ENCODE peak calls at places on chromosome 6, in six cellular contexts. M, G, P, X, O and I are unnamed samples.
A peak's percentile ranks its signal among the peaks of the same experiment; 100 is the strongest.

GRCh38 chr6:93272201-93272600 is 147.2 kb downstream of the EPHA7 start:
- DNase-seq in M (no peak), G (no peak), P (no peak), X (no peak), O (no peak), I (no peak)

GRCh38 chr6:3748208-3748701 is 3.3 kb downstream of the PXDC1 start:
- DNase-seq in M (peak; percentile 83), G (peak; percentile 89), P (peak; percentile 85), X (peak; percentile 86), O (no peak), I (peak; percentile 41)

GRCh38 chr6:45959534-45960195 is 56.0 kb downstream of the CLIC5 start:
- DNase-seq in M (no peak), G (peak; percentile 18), P (no peak), X (no peak), O (no peak), I (no peak)

GRCh38 chr6:160078883-160079685 is 42.5 kb upstream of the SLC22A1 start:
- DNase-seq in M (no peak), G (no peak), P (no peak), X (no peak), O (no peak), I (no peak)

GRCh38 chr6:148724428-148724827 is 22.4 kb upstream of the UST start:
- DNase-seq in M (no peak), G (no peak), P (no peak), X (no peak), O (no peak), I (no peak)

GRCh38 chr6:105898286-105898685 is 187.8 kb upstream of the PRDM1 start:
- DNase-seq in M (no peak), G (peak; percentile 58), P (no peak), X (peak; percentile 98), O (no peak), I (no peak)

GRCh38 chr6:68743099-68743498 is 108.0 kb downstream of the ADGRB3 start:
- DNase-seq in M (no peak), G (no peak), P (no peak), X (no peak), O (no peak), I (no peak)

GRCh38 chr6:82381278-82381677 is 17.7 kb downstream of the TPBG start:
- DNase-seq in M (no peak), G (no peak), P (no peak), X (no peak), O (no peak), I (no peak)

GRCh38 chr6:125753218-125753936 is 3.9 kb downstream of the HEY2 start:
- DNase-seq in M (no peak), G (peak; percentile 42), P (peak; percentile 42), X (peak; percentile 16), O (no peak), I (no peak)

GRCh38 chr6:55617272-55617671 is 38.3 kb upstream of the HMGCLL1 start:
- DNase-seq in M (peak; percentile 42), G (peak; percentile 36), P (peak; percentile 59), X (peak; percentile 56), O (no peak), I (no peak)

GRCh38 chr6:7919871-7920270 is 9.3 kb upstream of the TXNDC5 start:
- DNase-seq in M (no peak), G (peak; percentile 15), P (peak; percentile 36), X (no peak), O (no peak), I (no peak)

GRCh38 chr6:31896856-31897611 is 464 bp downstream of the EHMT2 start:
- DNase-seq in M (peak; percentile 33), G (no peak), P (no peak), X (no peak), O (no peak), I (peak; percentile 41)

GRCh38 chr6:27617700-27618689 is 145.1 kb upstream of the ZNF184 start:
- DNase-seq in M (peak; percentile 61), G (peak; percentile 62), P (peak; percentile 90), X (peak; percentile 9), O (no peak), I (no peak)

GRCh38 chr6:125201961-125202729 is 48.6 kb downstream of the TPD52L1 start:
- DNase-seq in M (no peak), G (peak; percentile 90), P (peak; percentile 36), X (peak; percentile 94), O (no peak), I (no peak)

GRCh38 chr6:119145111-119145510 is 66.6 kb upstream of the FAM184A start:
- DNase-seq in M (no peak), G (no peak), P (peak; percentile 55), X (no peak), O (no peak), I (no peak)

GRCh38 chr6:14533446-14533845 is 415.9 kb downstream of the CD83 start:
- DNase-seq in M (no peak), G (peak; percentile 47), P (no peak), X (peak; percentile 71), O (no peak), I (no peak)

GRCh38 chr6:1574895-1575212 is 34.9 kb upstream of the FOXC1 start:
- DNase-seq in M (no peak), G (no peak), P (peak; percentile 91), X (no peak), O (no peak), I (no peak)

GRCh38 chr6:15547379-15547778 is 115.4 kb downstream of the DTNBP1 start:
- DNase-seq in M (no peak), G (peak; percentile 91), P (no peak), X (peak; percentile 85), O (no peak), I (no peak)

GRCh38 chr6:5333653-5334052 is 72.3 kb downstream of the FARS2 start:
- DNase-seq in M (no peak), G (no peak), P (no peak), X (peak; percentile 60), O (no peak), I (no peak)

GRCh38 chr6:3956054-3956453 is 106.9 kb downstream of the FAM50B start:
- DNase-seq in M (no peak), G (no peak), P (no peak), X (no peak), O (no peak), I (no peak)

GRCh38 chr6:166646716-166647115 is 19.7 kb upstream of the RPS6KA2 start:
- DNase-seq in M (no peak), G (no peak), P (no peak), X (no peak), O (no peak), I (no peak)

GRCh38 chr6:111282564-111282963 is 195.3 kb downstream of the SLC16A10 start:
- DNase-seq in M (no peak), G (no peak), P (no peak), X (no peak), O (no peak), I (no peak)

GRCh38 chr6:169959129-169960002 is 207.9 kb downstream of the ERMARD start:
- DNase-seq in M (peak; percentile 38), G (no peak), P (no peak), X (no peak), O (no peak), I (no peak)

GRCh38 chr6:33632603-33633039 is 11.5 kb downstream of the ITPR3 start:
- DNase-seq in M (peak; percentile 94), G (peak; percentile 53), P (peak; percentile 94), X (no peak), O (peak; percentile 70), I (no peak)

GRCh38 chr6:70527071-70527737 is 39.5 kb upstream of the SDHAF4 start:
- DNase-seq in M (no peak), G (no peak), P (no peak), X (peak; percentile 61), O (no peak), I (no peak)

GRCh38 chr6:85116475-85116874 is 333.4 kb upstream of the NT5E start:
- DNase-seq in M (no peak), G (no peak), P (no peak), X (no peak), O (no peak), I (no peak)

GRCh38 chr6:85113934-85114582 is 335.8 kb upstream of the NT5E start:
- DNase-seq in M (no peak), G (no peak), P (no peak), X (no peak), O (no peak), I (no peak)

GRCh38 chr6:85114583-85114939 is 335.3 kb upstream of the NT5E start:
- DNase-seq in M (no peak), G (no peak), P (no peak), X (no peak), O (no peak), I (no peak)

GRCh38 chr6:85118233-85118632 is 331.6 kb upstream of the NT5E start:
- DNase-seq in M (peak; percentile 41), G (no peak), P (no peak), X (no peak), O (no peak), I (no peak)

GRCh38 chr6:85115876-85116275 is 334.0 kb upstream of the NT5E start:
- DNase-seq in M (no peak), G (no peak), P (no peak), X (no peak), O (no peak), I (no peak)
- H2BK15ac ChIP-seq in M (no peak overlapping the region), G (no peak overlapping the region), P (no peak overlapping the region), X (no peak overlapping the region), O (no peak overlapping the region), I (no peak overlapping the region)

GRCh38 chr6:11080296-11080695 is 13.3 kb upstream of the SMIM13 start:
- DNase-seq in M (no peak), G (no peak), P (no peak), X (no peak), O (no peak), I (no peak)

GRCh38 chr6:11083491-11083890 is 10.1 kb upstream of the SMIM13 start:
- DNase-seq in M (no peak), G (peak; percentile 72), P (no peak), X (peak; percentile 89), O (no peak), I (no peak)

GRCh38 chr6:11085758-11086435 is 7.7 kb upstream of the SMIM13 start:
- DNase-seq in M (no peak), G (peak; percentile 57), P (peak; percentile 31), X (peak; percentile 79), O (no peak), I (no peak)

GRCh38 chr6:11078266-11078665 is 15.4 kb upstream of the SMIM13 start:
- DNase-seq in M (no peak), G (no peak), P (no peak), X (no peak), O (no peak), I (no peak)

DNA sequence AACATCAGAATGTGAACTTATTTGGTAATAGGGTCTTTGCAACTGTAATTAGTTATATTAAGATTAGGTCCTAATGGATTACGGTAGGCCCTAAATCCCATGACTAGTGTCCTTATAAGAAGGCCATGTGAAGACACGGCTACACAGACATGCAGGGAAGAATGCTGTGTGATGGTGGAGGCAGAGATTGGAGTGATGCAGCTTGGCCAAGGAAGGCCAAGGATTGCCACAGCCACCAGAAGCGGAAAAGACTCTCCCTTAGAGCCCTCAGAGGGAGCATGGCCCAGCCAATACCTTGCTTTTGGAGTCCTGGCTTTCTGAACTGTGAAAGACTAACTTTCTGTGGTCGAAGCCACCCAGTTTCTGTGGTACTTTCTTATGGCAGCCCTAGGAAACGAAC is 9.7 kb upstream of the SMIM13 start:
- DNase-seq in M (no peak), G (no peak), P (no peak), X (no peak), O (no peak), I (no peak)
- H4K8ac ChIP-seq in M (no peak overlapping the region), G (no peak overlapping the region), P (no peak overlapping the region), X (peak overlapping the region; percentile 83), O (no peak overlapping the region), I (no peak overlapping the region)

GRCh38 chr6:24959333-24959732 is 23.6 kb upstream of the RIPOR2 start:
- DNase-seq in M (no peak), G (no peak), P (no peak), X (no peak), O (no peak), I (no peak)
- H3K23ac ChIP-seq in M (no peak overlapping the region), G (no peak overlapping the region), P (no peak overlapping the region), X (no peak overlapping the region), O (no peak overlapping the region), I (no peak overlapping the region)

GRCh38 chr6:21836292-21836691 is 242.7 kb downstream of the SOX4 start:
- DNase-seq in M (no peak), G (no peak), P (no peak), X (no peak), O (no peak), I (no peak)
- H2BK15ac ChIP-seq in M (no peak overlapping the region), G (no peak overlapping the region), P (no peak overlapping the region), X (no peak overlapping the region), O (no peak overlapping the region), I (no peak overlapping the region)